ENCODE peak calls at places on chromosomes 3 and 15, in five cellular contexts. I is activated CD4-positive, alpha-beta T cell treated with anti-CD3 and anti-CD28 coated beads, Interleukin-2, amount 50 U/mL, for 48 hours; L is globus pallidus; K is AG08396; P is NCI-H146. S is an unnamed sample.

GRCh38 chr3:197847866-197848401 is 56.9 kb downstream of the LRCH3 start:
- DNase-seq in K (peak), L (peak), P (no peak), I (no peak), S (no peak)

GRCh38 chr3:149377408-149378111 is at the start of gene TM4SF1:
- DNase-seq in K (peak), I (no peak), P (peak), L (no peak), S (no peak)

GRCh38 chr15:88913017-88913849 is at the start of gene MFGE8:
- DNase-seq in I (peak), K (peak), L (peak), P (no peak), S (peak)

GRCh38 chr3:126356373-126357298 is 572 bp downstream of the KLF15 start:
- DNase-seq in P (peak), L (peak), I (no peak), K (peak), S (peak)

GRCh38 chr3:33287672-33288282 is 10.5 kb downstream of the FBXL2 start:
- DNase-seq in P (no peak), I (no peak), K (no peak), L (no peak), S (no peak)

GRCh38 chr3:123843668-123844067 is 40.5 kb downstream of the MYLK start:
- DNase-seq in K (peak), I (no peak), P (no peak), L (no peak), S (no peak)

GRCh38 chr3:23952646-23953045 is 7.6 kb downstream of the NR1D2 start:
- DNase-seq in L (no peak), P (no peak), K (no peak), I (no peak), S (no peak)

GRCh38 chr3:170421147-170421641 is 2.5 kb downstream of the CLDN11 start:
- DNase-seq in I (no peak), L (peak), K (peak), P (no peak), S (peak)

GRCh38 chr3:99753268-99753975 is 64.2 kb upstream of the CMSS1 start:
- DNase-seq in K (peak), I (peak), L (peak), P (peak), S (no peak)

GRCh38 chr15:68405426-68406250 is 26.3 kb downstream of the ITGA11 start:
- DNase-seq in L (no peak), P (no peak), K (no peak), I (no peak), S (no peak)

GRCh38 chr3:141776885-141777284 is 13.7 kb downstream of the GRK7 start:
- DNase-seq in L (no peak), P (no peak), K (no peak), I (no peak), S (no peak)

GRCh38 chr3:139358857-139359562 is 15.2 kb downstream of the MRPS22 start:
- DNase-seq in I (no peak), P (peak), K (no peak), L (peak), S (no peak)

GRCh38 chr3:21551019-21551418 is 200.0 kb downstream of the ZNF385D start:
- DNase-seq in L (no peak), P (no peak), K (no peak), I (no peak), S (no peak)

GRCh38 chr15:45431502-45431901 is 53.2 kb upstream of the GATM start:
- DNase-seq in P (no peak), L (no peak), K (no peak), I (no peak), S (no peak)

GRCh38 chr15:79529441-79529840 is 97.3 kb downstream of the MINAR1 start:
- DNase-seq in K (no peak), L (no peak), I (no peak), P (no peak), S (no peak)

GRCh38 chr3:179113903-179114302 is 34.3 kb upstream of the PIK3CA start:
- DNase-seq in I (no peak), K (no peak), L (no peak), P (no peak), S (no peak)

GRCh38 chr3:135239485-135239884 is 444.4 kb downstream of the EPHB1 start:
- DNase-seq in I (no peak), L (no peak), P (peak), K (no peak), S (no peak)

GRCh38 chr3:108473711-108474110 is 36.7 kb downstream of the MYH15 start:
- DNase-seq in L (no peak), I (no peak), K (no peak), P (no peak), S (no peak)

GRCh38 chr3:127445581-127446368 is 144.8 kb downstream of the TPRA1 start:
- DNase-seq in L (no peak), K (no peak), I (no peak), P (no peak), S (peak)

GRCh38 chr3:150348500-150348899 is 59.6 kb upstream of the TSC22D2 start:
- DNase-seq in I (no peak), K (peak), L (no peak), P (no peak), S (no peak)

GRCh38 chr3:182792901-182793662 is at the start of gene ATP11B:
- DNase-seq in I (peak), K (peak), P (peak), L (peak), S (peak)

GRCh38 chr15:75200765-75201608 is 695 bp upstream of the C15orf39 start:
- DNase-seq in I (peak), P (peak), K (peak), L (no peak), S (peak)